ENCODE peak calls at places on chromosomes 13 and 19, in ten cellular contexts. S is astrocyte of the spinal cord, X is upper lobe of right lung, G is cardiac muscle cell, Q is AG10803, P is progenitor cell of endocrine pancreas, V is esophagus muscularis mucosa, L is GM06990, Z is endodermal cell, J is mammary epithelial cell. E is an unnamed sample.

GRCh38 chr13:111178417-111178816 is 63.3 kb downstream of the ARHGEF7 start:
- DNase-seq in L (no peak), Q (no peak), J (no peak), P (no peak), G (no peak), V (no peak), Z (no peak), S (no peak), X (no peak), E (peak)

GRCh38 chr19:41687419-41687818 is 651 bp downstream of the CEACAM7 start:
- DNase-seq in X (no peak), V (peak), J (no peak), Z (no peak), S (no peak), P (no peak), L (no peak), G (no peak), Q (no peak), E (no peak)

GRCh38 chr13:45280751-45281634 is 60.0 kb downstream of the TPT1 start:
- DNase-seq in S (peak), Z (peak), V (no peak), P (no peak), X (peak), L (peak), J (peak), G (peak), Q (peak), E (peak)

GRCh38 chr13:20285530-20285929 is 53.4 kb upstream of the GJB6 start:
- DNase-seq in Q (no peak), J (no peak), Z (no peak), P (no peak), L (no peak), V (no peak), X (no peak), S (no peak), G (no peak), E (no peak)

GRCh38 chr19:44552324-44552723 is 22.8 kb upstream of the CEACAM20 start:
- DNase-seq in S (no peak), V (no peak), Q (peak), L (peak), Z (peak), J (peak), P (peak), X (peak), G (peak), E (peak)

GRCh38 chr19:15283141-15283885 is 49.0 kb downstream of the BRD4 start:
- DNase-seq in L (no peak), Q (peak), Z (no peak), J (peak), G (peak), V (no peak), S (peak), P (no peak), X (no peak), E (no peak)

GRCh38 chr13:30998548-30999140 is 66.2 kb downstream of the TEX26 start:
- DNase-seq in J (peak), Z (peak), S (peak), G (peak), Q (peak), L (no peak), P (no peak), X (no peak), V (peak), E (peak)

GRCh38 chr19:23991170-23991569 is 76.5 kb downstream of the ZNF726 start:
- DNase-seq in Q (no peak), J (peak), P (no peak), X (no peak), S (no peak), V (no peak), G (peak), L (no peak), Z (no peak), E (no peak)

GRCh38 chr13:83881917-83882625 is at the start of gene SLITRK1:
- DNase-seq in Q (peak), L (no peak), V (no peak), X (peak), J (peak), S (peak), P (peak), G (peak), Z (peak), E (peak)

GRCh38 chr19:42132851-42133528 is 744 bp upstream of the POU2F2 start:
- DNase-seq in V (no peak), X (peak), S (peak), P (peak), L (peak), Z (peak), G (peak), Q (peak), J (peak), E (peak)

GRCh38 chr19:14473915-14474578 is 1.1 kb downstream of the PTGER1 start:
- DNase-seq in X (peak), L (no peak), P (no peak), J (no peak), Q (no peak), Z (no peak), S (no peak), V (no peak), G (peak), E (no peak)

GRCh38 chr13:37118002-37118401 is 12.5 kb upstream of the CSNK1A1L start:
- DNase-seq in P (no peak), S (no peak), X (no peak), J (no peak), L (no peak), Q (no peak), G (no peak), V (no peak), Z (no peak), E (no peak)

GRCh38 chr19:1183543-1184172 is 9.6 kb upstream of the SBNO2 start:
- DNase-seq in Z (peak), V (no peak), Q (no peak), L (peak), S (no peak), X (no peak), P (no peak), J (peak), G (no peak), E (no peak)

GRCh38 chr19:49614096-49614857 is 23.3 kb downstream of the PRR12 start:
- DNase-seq in X (no peak), Q (peak), J (peak), S (peak), Z (no peak), V (no peak), P (no peak), G (peak), L (no peak), E (no peak)

GRCh38 chr19:13036366-13036976 is 41.2 kb downstream of the NFIX start:
- DNase-seq in P (no peak), X (peak), S (peak), G (peak), J (peak), V (no peak), L (no peak), Q (peak), Z (peak), E (no peak)

GRCh38 chr19:40383668-40384248 is 6.2 kb downstream of the HIPK4 start:
- DNase-seq in G (no peak), J (no peak), S (no peak), V (no peak), Q (no peak), P (no peak), Z (no peak), X (no peak), L (no peak), E (no peak)

GRCh38 chr19:38793186-38793585 is 4.2 kb downstream of the LGALS7B start:
- DNase-seq in S (peak), L (no peak), V (no peak), G (peak), Q (peak), Z (no peak), J (peak), P (no peak), X (no peak), E (no peak)

GRCh38 chr13:79525458-79525857 is 44.5 kb downstream of the NDFIP2 start:
- DNase-seq in J (peak), G (peak), L (no peak), P (no peak), S (no peak), X (no peak), Q (no peak), Z (no peak), V (no peak), E (no peak)

GRCh38 chr13:97878421-97879375 is 74.8 kb upstream of the IPO5 start:
- DNase-seq in J (no peak), S (peak), L (no peak), Z (no peak), Q (no peak), X (no peak), V (peak), G (no peak), P (no peak), E (no peak)

GRCh38 chr19:12555456-12555930 is 4.2 kb upstream of the ZNF564 start:
- DNase-seq in G (no peak), V (no peak), J (no peak), P (no peak), Q (no peak), Z (peak), S (no peak), L (no peak), X (no peak), E (no peak)

GRCh38 chr13:108983273-108983672 is 353.9 kb downstream of the MYO16 start:
- DNase-seq in S (no peak), J (no peak), X (no peak), L (no peak), V (no peak), Z (no peak), Q (no peak), P (no peak), G (no peak), E (no peak)

GRCh38 chr19:17915940-17916593 is 16.7 kb upstream of the CCDC124 start:
- DNase-seq in S (no peak), Z (no peak), J (peak), X (no peak), P (no peak), G (no peak), L (no peak), V (no peak), Q (no peak), E (no peak)

GRCh38 chr13:32261567-32261966 is 53.6 kb downstream of the ZAR1L start:
- DNase-seq in J (peak), X (no peak), L (no peak), Q (peak), G (peak), Z (no peak), S (peak), V (no peak), P (no peak), E (no peak)

GRCh38 chr13:44974056-44974798 is 15.0 kb downstream of the NUFIP1 start:
- DNase-seq in V (no peak), Z (no peak), X (no peak), P (no peak), S (peak), Q (peak), G (peak), J (peak), L (peak), E (no peak)

GRCh38 chr13:91280806-91281205 is 66.7 kb upstream of the MIR17HG start:
- DNase-seq in P (no peak), S (no peak), Z (no peak), L (no peak), G (no peak), Q (no peak), J (peak), V (no peak), X (no peak), E (no peak)

GRCh38 chr13:114200673-114201005 is 21.6 kb downstream of the CFAP97D2 start:
- DNase-seq in L (no peak), P (no peak), J (no peak), X (no peak), Z (no peak), Q (no peak), G (peak), S (peak), V (no peak), E (no peak)

GRCh38 chr13:78040431-78040830 is 121.8 kb upstream of the EDNRB start:
- DNase-seq in Q (no peak), Z (no peak), P (no peak), L (no peak), X (no peak), V (no peak), G (no peak), S (no peak), J (no peak), E (no peak)

GRCh38 chr13:112465251-112466131 is 89.3 kb downstream of the SPACA7 start:
- DNase-seq in J (no peak), L (no peak), X (peak), Q (no peak), P (no peak), G (no peak), S (no peak), Z (no peak), V (peak), E (no peak)

GRCh38 chr13:50038266-50038665 is 23.0 kb downstream of the KCNRG start:
- DNase-seq in S (no peak), X (no peak), Z (no peak), Q (no peak), L (no peak), V (no peak), J (no peak), P (no peak), G (no peak), E (no peak)

GRCh38 chr19:46367434-46367833 is 20.5 kb downstream of the PPP5C start:
- DNase-seq in Z (no peak), G (no peak), V (no peak), J (no peak), L (no peak), X (peak), Q (no peak), S (no peak), P (no peak), E (no peak)

GRCh38 chr19:813359-814107 is 8.2 kb downstream of the PLPPR3 start:
- DNase-seq in S (no peak), X (no peak), Z (peak), G (no peak), L (no peak), V (no peak), J (no peak), Q (no peak), P (no peak), E (no peak)

GRCh38 chr19:45354443-45354842 is 13.9 kb downstream of the KLC3 start:
- DNase-seq in L (no peak), G (no peak), Q (no peak), X (no peak), S (no peak), Z (no peak), J (no peak), V (no peak), P (no peak), E (no peak)

GRCh38 chr19:449916-450315 is 10.9 kb downstream of the SHC2 start:
- DNase-seq in X (no peak), G (no peak), Q (no peak), L (no peak), J (no peak), P (no peak), S (no peak), Z (no peak), V (no peak), E (no peak)

DNA sequence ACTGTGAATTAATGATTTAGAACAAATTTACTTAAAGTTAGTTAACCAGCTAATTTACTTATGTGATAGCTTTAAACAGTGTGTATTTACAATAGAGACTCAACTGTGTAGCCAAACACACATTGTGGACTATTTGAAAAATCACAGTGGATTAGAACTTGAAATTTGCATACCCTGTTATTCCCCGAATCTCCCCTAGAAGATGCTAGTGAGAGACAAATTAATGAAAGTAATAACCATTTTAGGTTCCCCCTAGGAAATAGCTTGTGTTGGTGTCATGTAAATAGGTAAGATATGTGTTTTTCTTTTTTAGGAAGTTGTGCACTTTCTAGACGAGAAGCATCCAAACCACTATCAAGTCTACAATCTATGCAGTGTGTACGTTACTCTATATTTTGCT is 98.5 kb downstream of the C1QTNF9 start:
- DNase-seq in P (no peak), S (no peak), J (no peak), G (no peak), L (no peak), Z (no peak), Q (no peak), V (no peak), X (no peak), E (no peak)
- TF ChIP-seq CTCF in P (peak), S (no peak), J (peak), G (peak), L (peak), Z (peak), Q (no peak), V (no peak), X (no peak), E (peak)

DNA sequence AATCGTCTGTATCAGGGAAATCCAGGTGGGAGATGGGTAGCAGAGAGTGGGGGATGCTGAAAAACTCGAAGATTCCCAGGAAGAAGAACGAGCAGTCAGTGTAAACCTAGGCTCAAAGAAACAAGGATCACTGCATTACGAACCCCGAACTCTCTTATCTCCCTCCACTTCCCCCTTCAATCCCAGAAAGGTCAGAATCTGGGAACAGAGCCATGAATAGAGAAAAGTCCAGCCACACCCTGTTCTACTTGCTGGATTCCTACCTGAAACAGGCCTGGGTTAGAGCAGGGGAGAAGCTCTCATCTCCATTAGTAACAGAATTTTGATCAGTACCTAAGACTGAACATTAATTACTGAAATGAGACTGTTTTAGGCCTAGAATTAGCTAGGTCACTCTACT is 24.4 kb downstream of the EPSTI1 start:
- DNase-seq in L (no peak), P (no peak), V (no peak), Q (no peak), S (no peak), J (no peak), X (no peak), Z (no peak), G (no peak), E (no peak)
- TF ChIP-seq CTCF in L (no peak), P (no peak), V (no peak), Q (no peak), S (no peak), J (no peak), X (no peak), Z (no peak), G (no peak), E (no peak)

GRCh38 chr13:92510416-92510815 is 716.2 kb upstream of the GPC6 start:
- DNase-seq in G (peak), L (no peak), Q (no peak), Z (no peak), S (peak), X (no peak), V (no peak), P (no peak), J (peak), E (no peak)
- TF ChIP-seq CTCF in G (no peak), L (no peak), Q (no peak), Z (no peak), S (no peak), X (no peak), V (no peak), P (no peak), J (no peak), E (no peak)

GRCh38 chr13:96519380-96519779 is 429.5 kb downstream of the HS6ST3 start:
- DNase-seq in J (no peak), Z (no peak), L (no peak), Q (no peak), G (no peak), S (no peak), V (no peak), X (no peak), P (no peak), E (no peak)
- TF ChIP-seq CTCF in J (no peak), Z (no peak), L (no peak), Q (no peak), G (no peak), S (no peak), V (no peak), X (no peak), P (no peak), E (no peak)

GRCh38 chr13:60623131-60623530 is 226.1 kb downstream of the TDRD3 start:
- DNase-seq in S (no peak), G (no peak), L (no peak), Q (no peak), X (no peak), J (peak), V (no peak), P (no peak), Z (no peak), E (no peak)

GRCh38 chr13:60629158-60629557 is 232.1 kb downstream of the TDRD3 start:
- DNase-seq in L (no peak), J (no peak), Z (no peak), S (no peak), G (no peak), Q (no peak), P (no peak), X (no peak), V (peak), E (no peak)

DNA sequence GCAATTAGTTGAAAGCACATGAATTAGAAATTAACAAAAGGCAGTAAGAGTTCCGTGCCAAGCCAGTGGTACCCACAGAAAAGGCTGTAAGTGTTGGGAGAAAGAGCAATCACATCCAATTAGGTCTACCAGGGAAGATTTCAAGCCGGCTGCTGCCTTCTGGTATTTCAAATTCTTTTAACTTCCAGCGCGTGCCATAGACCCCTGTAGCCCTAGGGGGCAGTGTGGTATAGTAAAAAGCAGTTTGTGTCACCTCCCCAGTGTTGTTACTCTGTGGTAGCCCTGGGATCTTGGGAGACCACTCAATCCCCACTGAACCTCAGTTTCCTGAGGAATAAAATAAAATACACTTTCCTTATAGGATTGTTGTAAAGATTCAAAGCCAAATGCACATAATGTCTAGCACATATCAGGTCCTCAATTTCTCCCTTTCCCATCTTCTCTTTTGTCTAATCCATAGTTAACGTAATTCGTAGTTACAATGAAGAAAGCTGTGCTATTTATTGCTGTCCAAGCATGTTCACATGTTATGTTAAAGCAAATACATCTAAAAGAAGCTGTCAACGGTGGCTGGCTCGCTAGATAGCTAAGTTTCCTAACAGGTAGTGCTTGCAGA is 230.2 kb downstream of the TDRD3 start:
- DNase-seq in L (no peak), V (no peak), X (no peak), P (peak), S (peak), Z (peak), G (peak), J (no peak), Q (peak), E (no peak)
- TF ChIP-seq CTCF in L (peak), V (peak), X (peak), P (peak), S (peak), Z (peak), G (peak), J (peak), Q (peak), E (peak)